ENCODE peak calls at places on chromosome 6, in eight cellular contexts. W is GM12865, Y is heart left ventricle, I is endothelial cell, G is tibial nerve, F is GM10248, M is foreskin fibroblast, O is psoas muscle. S is an unnamed sample.

GRCh38 chr6:162621246-162621645 is 106.3 kb downstream of the PRKN start:
- DNase-seq in W (peak; percentile 15), Y (peak; percentile 31), I (no peak), G (no peak), F (no peak), M (peak; percentile 22), O (no peak), S (no peak)

GRCh38 chr6:117399924-117400323 is 25.8 kb downstream of the ROS1 start:
- DNase-seq in W (no peak), Y (no peak), I (no peak), G (no peak), F (no peak), M (peak; percentile 31), O (no peak), S (no peak)

GRCh38 chr6:154219250-154219649 is 137.4 kb downstream of the IPCEF1 start:
- DNase-seq in W (no peak), Y (no peak), I (no peak), G (no peak), F (no peak), M (no peak), O (no peak), S (no peak)

GRCh38 chr6:90045535-90045934 is 151.3 kb downstream of the GJA10 start:
- DNase-seq in W (no peak), Y (no peak), I (no peak), G (no peak), F (no peak), M (peak; percentile 22), O (no peak), S (no peak)

GRCh38 chr6:41051873-41052272 is 1.1 kb upstream of the APOBEC2 start:
- DNase-seq in W (no peak), Y (no peak), I (no peak), G (no peak), F (no peak), M (no peak), O (no peak), S (no peak)

GRCh38 chr6:124819340-124819739 is 142.9 kb upstream of the RNF217 start:
- DNase-seq in W (no peak), Y (no peak), I (no peak), G (no peak), F (no peak), M (no peak), O (no peak), S (no peak)

GRCh38 chr6:44660561-44661220 is 273.2 kb downstream of the CDC5L start:
- DNase-seq in W (no peak), Y (no peak), I (no peak), G (no peak), F (no peak), M (peak; percentile 35), O (no peak), S (no peak)

GRCh38 chr6:164753517-164753916 is 555.9 kb downstream of the C6orf118 start:
- DNase-seq in W (no peak), Y (no peak), I (no peak), G (no peak), F (no peak), M (no peak), O (no peak), S (peak; percentile 6)

GRCh38 chr6:111804627-111805235 is 68.5 kb downstream of the FYN start:
- DNase-seq in W (peak; percentile 86), Y (no peak), I (no peak), G (no peak), F (peak; percentile 36), M (peak; percentile 78), O (no peak), S (no peak)

GRCh38 chr6:166511316-166511715 is 75.2 kb downstream of the RAMACL start:
- DNase-seq in W (no peak), Y (no peak), I (no peak), G (no peak), F (no peak), M (peak; percentile 19), O (no peak), S (no peak)

GRCh38 chr6:96803106-96803481 is 34.2 kb downstream of the GPR63 start:
- DNase-seq in W (no peak), Y (no peak), I (no peak), G (no peak), F (no peak), M (no peak), O (no peak), S (no peak)

GRCh38 chr6:158663465-158664167 is 13.8 kb downstream of the SYTL3 start:
- DNase-seq in W (no peak), Y (no peak), I (no peak), G (no peak), F (no peak), M (no peak), O (no peak), S (no peak)

GRCh38 chr6:125887372-125887771 is 69.2 kb upstream of the HINT3 start:
- DNase-seq in W (no peak), Y (no peak), I (no peak), G (no peak), F (no peak), M (no peak), O (no peak), S (no peak)

GRCh38 chr6:1362643-1363042 is 26.7 kb upstream of the FOXF2 start:
- DNase-seq in W (no peak), Y (no peak), I (no peak), G (no peak), F (no peak), M (no peak), O (no peak), S (no peak)

GRCh38 chr6:1365701-1366100 is 23.7 kb upstream of the FOXF2 start:
- DNase-seq in W (no peak), Y (no peak), I (no peak), G (no peak), F (no peak), M (peak; percentile 40), O (no peak), S (no peak)

GRCh38 chr6:1363298-1363697 is 26.1 kb upstream of the FOXF2 start:
- DNase-seq in W (no peak), Y (no peak), I (no peak), G (no peak), F (no peak), M (peak; percentile 83), O (no peak), S (no peak)

GRCh38 chr6:1364791-1365190 is 24.6 kb upstream of the FOXF2 start:
- DNase-seq in W (no peak), Y (no peak), I (no peak), G (no peak), F (no peak), M (peak; percentile 70), O (no peak), S (no peak)

GRCh38 chr6:1363729-1364572 is 25.4 kb upstream of the FOXF2 start:
- DNase-seq in W (no peak), Y (no peak), I (peak; percentile 52), G (no peak), F (no peak), M (peak; percentile 92), O (peak; percentile 48), S (no peak)
- TF ChIP-seq CTCF in W (no peak), Y (no peak), I (peak; percentile 13), G (no peak), F (peak; percentile 14), M (peak; percentile 33), O (peak; percentile 15), S (no peak)

GRCh38 chr6:75305573-75305972 is 21.0 kb upstream of the TMEM30A start:
- DNase-seq in W (no peak), Y (no peak), I (no peak), G (no peak), F (no peak), M (no peak), O (no peak), S (no peak)
- TF ChIP-seq CTCF in W (no peak), Y (no peak), I (no peak), G (no peak), F (no peak), M (no peak), O (no peak), S (no peak)

DNA sequence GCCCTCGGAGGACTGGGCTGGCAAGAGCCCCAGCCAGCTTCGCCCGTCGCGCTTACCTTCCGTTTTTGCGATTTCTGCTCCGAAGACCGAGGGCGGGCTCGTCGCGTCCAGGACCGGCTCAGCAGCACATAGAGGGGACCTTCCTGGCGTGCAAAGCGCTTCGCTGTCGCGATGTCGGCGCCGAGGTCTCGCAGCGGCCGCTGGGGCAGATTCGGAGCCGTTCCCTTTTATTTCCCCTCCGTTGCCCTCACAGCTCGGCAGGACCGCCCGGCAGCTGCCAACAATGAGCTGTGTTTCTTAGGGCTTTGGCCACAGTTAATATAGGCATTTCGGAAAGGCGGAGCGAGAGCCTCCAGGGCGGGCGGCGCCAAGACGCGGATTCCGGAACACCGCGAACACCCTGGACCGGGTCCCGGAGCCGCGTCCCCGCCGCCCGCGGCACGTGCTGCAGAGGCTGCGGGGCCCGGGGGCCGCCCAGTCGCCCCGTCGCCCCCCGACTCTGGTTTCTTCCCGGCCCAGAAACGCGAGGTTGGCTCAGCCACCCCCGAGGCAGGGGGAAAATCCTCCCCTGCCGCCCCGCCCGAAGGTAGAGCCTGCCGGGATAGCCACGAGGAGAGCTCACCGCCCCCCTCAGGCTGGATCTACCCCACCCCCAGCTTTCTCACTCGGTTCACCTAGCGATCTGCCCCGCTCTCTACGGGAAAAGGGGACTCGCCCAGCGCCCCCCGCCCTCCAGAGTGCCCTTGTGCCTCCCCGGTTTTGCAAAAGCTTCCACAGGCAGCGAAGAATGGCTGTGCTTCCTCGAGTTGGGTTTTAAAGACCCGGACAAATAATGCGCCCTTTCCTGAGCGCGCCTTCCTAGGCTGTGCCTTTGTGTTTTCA is at the start of gene CITED2:
- DNase-seq in W (peak; percentile 98), Y (peak; percentile 93), I (peak; percentile 93), G (peak; percentile 91), F (peak; percentile 86), M (peak; percentile 99), O (peak; percentile 93), S (peak; percentile 88)
- TF ChIP-seq CTCF in W (no peak), Y (no peak), I (peak; percentile 17), G (peak; percentile 68), F (no peak), M (no peak), O (peak; percentile 25), S (no peak)

DNA sequence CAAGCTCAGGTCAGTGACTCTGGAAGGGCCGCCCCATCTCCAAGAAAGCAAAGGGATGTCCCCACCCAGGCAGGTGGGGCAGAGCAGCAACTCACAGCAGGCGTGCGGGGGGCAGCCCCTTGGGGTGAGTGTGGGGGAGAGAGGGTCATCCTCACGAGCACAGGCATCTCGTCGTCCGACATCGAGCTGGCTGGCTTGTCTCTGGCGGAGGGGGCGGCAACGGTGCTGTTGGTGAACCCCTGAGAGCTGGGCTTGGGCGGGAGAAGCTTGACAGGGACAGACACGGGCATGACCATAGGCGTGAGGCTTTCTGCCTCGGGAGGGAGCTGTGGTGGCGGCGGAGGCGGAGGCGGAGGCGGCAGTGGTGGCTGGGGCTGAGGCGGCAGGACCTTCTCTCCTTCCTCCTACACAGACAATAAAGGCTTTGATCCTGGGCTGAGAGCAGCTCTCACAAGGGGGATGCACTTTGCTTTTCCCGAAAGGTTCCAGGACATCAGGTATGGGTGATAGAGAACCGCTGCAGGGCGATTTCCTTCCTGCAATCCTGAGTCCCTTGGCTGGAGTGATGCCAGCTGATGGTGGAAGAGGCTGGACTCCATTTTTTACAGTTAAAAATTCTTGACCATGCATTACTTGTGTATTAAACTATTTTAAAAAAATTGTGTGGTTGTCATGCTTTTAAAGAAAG is 45.6 kb upstream of the MRPS10 start:
- DNase-seq in W (no peak), Y (no peak), I (peak; percentile 37), G (no peak), F (no peak), M (no peak), O (no peak), S (no peak)
- TF ChIP-seq CTCF in W (no peak), Y (no peak), I (no peak), G (no peak), F (no peak), M (no peak), O (no peak), S (no peak)